ENCODE peak calls at places on chromosomes 6 and 20, in five cellular contexts. F, S, P, X and V are unnamed samples.

GRCh38 chr20:6333110-6333509 is 210.3 kb upstream of the FERMT1 start:
- DNase-seq in S (no peak), F (no peak), X (no peak), P (no peak), V (no peak)

GRCh38 chr6:166602928-166603690 is 16.6 kb upstream of the RAMACL start:
- DNase-seq in F (no peak), X (no peak), P (no peak), S (no peak), V (no peak)

GRCh38 chr20:20731945-20732296 is 19.5 kb upstream of the RALGAPA2 start:
- DNase-seq in P (no peak), X (no peak), F (peak; percentile 70), S (peak; percentile 60), V (no peak)

GRCh38 chr6:40425192-40425919 is 161.8 kb downstream of the LRFN2 start:
- DNase-seq in F (no peak), X (no peak), S (no peak), P (no peak), V (no peak)

GRCh38 chr6:134663800-134664535 is 285.9 kb downstream of the ALDH8A1 start:
- DNase-seq in F (no peak), P (no peak), S (peak; percentile 41), X (no peak), V (no peak)

GRCh38 chr20:1401431-1401907 is 8.6 kb upstream of the FKBP1A start:
- DNase-seq in F (no peak), S (no peak), X (no peak), P (no peak), V (no peak)

GRCh38 chr6:144264270-144265060 is 20.7 kb upstream of the UTRN start:
- DNase-seq in P (no peak), F (peak; percentile 80), X (no peak), S (peak; percentile 94), V (no peak)

GRCh38 chr6:138107752-138108592 is 753 bp upstream of the PERP start:
- DNase-seq in F (peak; percentile 55), P (peak; percentile 52), S (no peak), X (no peak), V (peak; percentile 29)

GRCh38 chr20:58293453-58293852 is 16.1 kb upstream of the RAB22A start:
- DNase-seq in X (no peak), F (peak; percentile 27), S (no peak), P (no peak), V (no peak)

GRCh38 chr6:28977351-28978136 is 27.6 kb downstream of the ZNF311 start:
- DNase-seq in P (no peak), X (peak; percentile 63), F (peak; percentile 74), S (peak; percentile 89), V (peak; percentile 32)

GRCh38 chr6:149013932-149014331 is 267.1 kb downstream of the UST start:
- DNase-seq in X (peak; percentile 81), F (no peak), P (no peak), S (no peak), V (no peak)

DNA sequence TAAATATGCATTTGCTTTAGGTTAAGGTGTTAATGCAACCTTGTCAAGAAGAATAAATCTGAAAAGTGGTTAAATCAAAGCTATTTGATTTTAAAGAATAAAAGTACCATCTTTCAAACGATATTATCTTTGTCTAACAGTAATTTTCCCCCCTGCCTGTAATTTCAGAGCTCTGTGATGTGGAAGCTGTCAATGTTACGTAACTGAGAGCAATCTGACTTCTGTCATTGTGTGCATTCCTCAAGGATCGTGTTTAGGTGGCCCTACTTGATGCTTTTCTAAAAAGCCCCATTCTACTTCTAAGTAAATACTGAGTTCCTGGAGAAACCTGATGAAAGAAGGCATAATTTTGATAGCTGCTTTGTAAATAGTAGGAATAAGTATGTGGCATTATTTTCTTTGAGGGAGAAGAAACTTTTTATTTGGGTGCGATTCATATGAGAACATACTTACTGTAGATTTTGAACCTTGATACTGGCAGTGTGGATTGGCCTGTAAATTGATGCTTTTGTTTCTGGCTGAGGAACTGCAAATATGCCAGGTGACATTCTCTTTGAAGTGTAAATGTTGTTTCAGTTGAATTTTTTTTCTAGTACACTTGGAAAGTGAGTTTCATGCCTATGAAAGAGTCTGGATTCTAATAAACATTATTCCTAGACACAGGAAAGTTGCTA is 529.6 kb upstream of the FLRT3 start:
- DNase-seq in F (no peak), X (no peak), S (no peak), P (no peak), V (no peak)
- TF ChIP-seq CTCF in F (no peak), X (no peak), S (no peak), P (no peak), V (no peak)

GRCh38 chr20:61220131-61220530 is 31.9 kb upstream of the CDH4 start:
- DNase-seq in S (no peak), F (peak; percentile 2), P (no peak), X (no peak), V (no peak)
- TF ChIP-seq CTCF in S (no peak), F (no peak), P (no peak), X (no peak), V (no peak)

GRCh38 chr6:30744054-30744805 is at the start of gene IER3:
- DNase-seq in F (peak; percentile 95), X (peak; percentile 80), S (peak; percentile 98), P (peak; percentile 80), V (peak; percentile 78)
- TF ChIP-seq CTCF in F (peak; percentile 83), X (peak; percentile 57), S (peak; percentile 38), P (peak; percentile 56), V (peak; percentile 66)

DNA sequence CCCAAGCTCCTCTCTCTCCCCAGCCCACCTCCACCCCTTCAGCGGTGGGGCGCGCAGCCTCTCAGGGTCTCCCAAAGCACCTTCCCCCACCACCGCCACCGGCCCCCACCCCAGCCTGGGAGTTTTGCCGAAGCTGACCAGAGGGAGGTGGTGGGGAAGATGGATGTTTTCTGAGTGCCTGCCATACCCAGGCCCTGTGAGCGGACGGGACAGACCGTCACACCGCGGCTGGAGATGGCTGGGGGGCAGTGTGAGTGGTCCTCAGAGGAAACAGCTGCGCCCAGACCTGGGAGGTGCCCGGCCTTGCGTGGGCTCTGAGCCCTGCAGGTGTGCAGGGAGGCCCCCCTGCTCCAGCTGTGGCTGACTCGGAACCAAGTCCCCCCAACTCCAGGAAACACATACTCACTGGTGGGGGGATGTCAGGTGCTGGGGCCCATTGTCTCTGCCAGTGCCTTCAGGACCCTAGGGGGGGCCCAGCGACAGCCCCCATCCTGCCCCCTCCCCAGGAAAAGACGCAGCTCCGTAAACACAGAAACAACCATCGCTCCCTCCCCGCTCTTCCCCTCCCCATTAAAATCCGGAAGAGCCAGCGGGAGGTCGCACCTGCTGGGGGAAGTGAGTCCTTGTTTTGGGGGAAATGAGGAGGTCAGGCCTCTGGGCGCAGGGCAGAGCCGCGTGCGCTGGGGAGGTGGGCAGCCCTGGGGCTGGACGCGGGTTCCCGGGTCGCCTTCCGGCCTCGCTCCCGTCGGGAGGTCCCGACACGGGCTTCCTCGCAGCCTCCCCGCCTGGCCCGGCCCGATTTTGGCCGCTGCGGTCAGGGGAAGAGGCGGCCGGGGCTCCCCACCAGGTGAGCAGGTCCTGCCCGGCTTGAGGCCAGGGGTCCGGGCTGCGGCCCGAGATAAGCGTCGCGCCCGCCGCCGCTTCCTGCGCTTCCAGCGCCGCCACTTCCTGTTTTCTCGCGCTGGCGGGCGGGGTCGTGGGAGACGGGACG is 6.1 kb downstream of the C20orf204 start:
- DNase-seq in P (no peak), S (no peak), X (no peak), F (no peak), V (peak; percentile 48)
- TF ChIP-seq CTCF in P (no peak), S (no peak), X (no peak), F (no peak), V (no peak)

GRCh38 chr6:154258064-154258757 is 98.4 kb downstream of the IPCEF1 start:
- DNase-seq in P (peak; percentile 38), F (no peak), S (no peak), X (no peak), V (peak; percentile 27)

GRCh38 chr6:154267508-154268106 is 89.0 kb downstream of the IPCEF1 start:
- DNase-seq in F (no peak), X (no peak), S (no peak), P (no peak), V (no peak)

GRCh38 chr6:154257074-154257473 is 99.5 kb downstream of the IPCEF1 start:
- DNase-seq in X (no peak), F (no peak), P (no peak), S (no peak), V (no peak)

GRCh38 chr6:154266560-154267134 is 90.0 kb downstream of the IPCEF1 start:
- DNase-seq in P (no peak), X (no peak), S (no peak), F (no peak), V (no peak)

DNA sequence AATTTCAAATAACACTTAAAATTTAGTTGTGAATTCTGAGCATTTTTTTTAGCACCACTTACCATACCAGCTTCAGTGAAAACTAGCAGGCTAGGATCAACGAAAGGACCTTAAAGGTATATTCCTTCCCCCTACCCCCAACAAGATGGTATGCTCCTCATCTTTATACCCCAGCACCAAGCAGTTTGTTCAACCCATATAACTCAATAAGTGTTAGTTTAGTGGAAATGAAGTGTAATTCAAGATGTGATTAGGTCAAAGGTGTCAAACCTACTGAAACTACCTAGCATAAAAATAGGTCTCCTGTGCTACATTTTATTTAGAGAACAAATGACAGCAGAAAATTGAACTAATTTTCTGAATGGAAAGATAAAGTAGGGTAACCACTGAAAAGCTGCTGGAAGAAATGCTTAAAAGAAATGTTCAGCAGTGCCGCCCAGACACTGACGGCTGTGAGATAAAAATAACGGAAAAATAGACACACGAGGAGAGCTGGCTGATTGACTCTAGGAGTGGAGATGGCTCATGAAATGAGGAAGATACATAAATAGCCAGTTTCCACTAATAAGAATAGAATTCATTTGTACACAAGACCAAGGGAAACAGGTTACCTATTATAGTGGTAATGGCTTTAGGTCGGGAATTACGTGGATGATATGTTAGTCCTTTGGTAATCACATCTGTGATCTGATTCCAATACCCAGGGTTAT is 94.8 kb downstream of the IPCEF1 start:
- DNase-seq in X (no peak), S (no peak), F (no peak), P (peak; percentile 27), V (peak; percentile 20)
- TF ChIP-seq CTCF in X (no peak), S (no peak), F (no peak), P (no peak), V (no peak)

GRCh38 chr6:104527761-104528415 is 331.8 kb downstream of the HACE1 start:
- DNase-seq in P (no peak), X (no peak), F (peak; percentile 27), S (peak; percentile 67), V (no peak)
- TF ChIP-seq CTCF in P (no peak), X (peak; percentile 43), F (peak; percentile 54), S (peak; percentile 47), V (no peak)

GRCh38 chr6:109595998-109596397 is 95.0 kb downstream of the AK9 start:
- DNase-seq in S (peak; percentile 62), F (peak; percentile 12), X (no peak), P (no peak), V (peak; percentile 31)
- TF ChIP-seq CTCF in S (peak; percentile 61), F (peak; percentile 74), X (no peak), P (no peak), V (peak; percentile 45)

GRCh38 chr20:36745927-36746659 is at the start of gene NDRG3:
- DNase-seq in P (peak; percentile 98), F (peak; percentile 86), S (peak; percentile 92), X (peak; percentile 93), V (peak; percentile 98)
- TF ChIP-seq CTCF in P (peak; percentile 0), F (no peak), S (no peak), X (no peak), V (peak; percentile 35)

GRCh38 chr6:33069021-33069738 is 4.3 kb downstream of the HLA-DPA1 start:
- DNase-seq in F (no peak), P (no peak), X (no peak), S (no peak), V (no peak)
- TF ChIP-seq CTCF in F (no peak), P (no peak), X (no peak), S (no peak), V (no peak)